ENCODE peak calls at places on chromosomes 5 and 9, in six cellular contexts. Z, S, Y, P, N and D are unnamed samples.

GRCh38 chr5:156327306-156327705 is 342 bp downstream of the SGCD start:
- DNase-seq in Z (no peak), S (no peak), Y (no peak), P (no peak), N (no peak), D (no peak)

GRCh38 chr5:39219433-39219832 is at the start of gene FYB1:
- DNase-seq in Z (no peak), S (no peak), Y (no peak), P (no peak), N (no peak), D (no peak)

GRCh38 chr5:180908998-180909731 is 10.2 kb downstream of the BTNL8 start:
- DNase-seq in Z (no peak), S (no peak), Y (no peak), P (no peak), N (no peak), D (no peak)

GRCh38 chr9:113410207-113411158 is at the start of the genes C9orf43 and POLE3:
- DNase-seq in Z (peak), S (peak), Y (peak), P (peak), N (peak), D (peak)

GRCh38 chr9:4793412-4794005 is 765 bp downstream of the RCL1 start:
- DNase-seq in Z (no peak), S (no peak), Y (no peak), P (no peak), N (no peak), D (no peak)

GRCh38 chr9:129944501-129945116 is 98.4 kb downstream of the FNBP1 start:
- DNase-seq in Z (no peak), S (no peak), Y (no peak), P (no peak), N (no peak), D (no peak)

GRCh38 chr5:41796061-41796460 is 74.2 kb downstream of the OXCT1 start:
- DNase-seq in Z (no peak), S (no peak), Y (no peak), P (no peak), N (no peak), D (no peak)

GRCh38 chr9:94867281-94867841 is 140.9 kb downstream of the AOPEP start:
- DNase-seq in Z (peak), S (peak), Y (peak), P (no peak), N (no peak), D (no peak)

GRCh38 chr5:124263680-124264491 is 482.6 kb downstream of the ZNF608 start:
- DNase-seq in Z (no peak), S (no peak), Y (peak), P (no peak), N (no peak), D (no peak)

GRCh38 chr5:180468732-180469585 is 25.2 kb upstream of the CNOT6 start:
- DNase-seq in Z (no peak), S (no peak), Y (no peak), P (no peak), N (no peak), D (no peak)

GRCh38 chr9:19127881-19128719 is 808 bp upstream of the PLIN2 start:
- DNase-seq in Z (no peak), S (no peak), Y (peak), P (no peak), N (no peak), D (no peak)

GRCh38 chr9:91361294-91362201 is at the start of gene AUH:
- DNase-seq in Z (peak), S (peak), Y (peak), P (peak), N (peak), D (peak)
- TF ChIP-seq TAF1 in Z (peak), S (peak), Y (peak), P (peak), N (peak), D (peak)

DNA sequence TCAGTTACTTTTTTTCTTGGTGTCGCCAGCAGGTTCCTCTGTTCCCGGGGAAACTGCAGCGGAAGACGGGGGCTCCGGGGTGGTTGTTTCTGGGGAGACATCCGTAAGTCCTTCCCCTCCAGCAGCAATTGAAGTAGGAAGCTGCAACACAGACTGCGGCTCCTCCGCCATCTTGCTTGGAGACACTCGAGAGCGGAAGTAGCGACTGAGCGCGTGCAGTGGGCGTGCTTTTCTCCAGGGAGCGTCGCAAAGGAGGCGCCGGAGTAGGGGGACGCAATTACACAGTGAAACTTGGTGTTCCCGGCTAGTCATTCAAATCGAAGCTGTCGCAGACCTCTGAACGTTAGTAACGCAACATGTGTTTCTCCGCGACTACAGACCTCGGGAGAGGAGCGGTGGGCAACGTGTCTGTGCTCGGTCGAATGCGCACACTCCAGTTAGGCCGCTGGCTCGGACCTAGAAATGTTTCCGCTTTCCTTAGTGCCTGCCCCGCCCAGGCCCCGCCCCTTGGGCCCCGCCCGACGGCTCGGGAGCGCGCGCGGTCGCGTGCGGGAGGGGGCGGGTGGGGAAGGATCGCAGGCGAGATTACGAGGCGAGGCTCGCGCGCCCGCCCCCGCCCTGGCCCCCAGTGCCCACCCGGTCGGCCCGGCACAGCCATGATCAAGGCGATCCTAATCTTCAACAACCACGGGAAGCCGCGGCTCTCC is at the start of the genes AP3S1 and ATG12:
- DNase-seq in Z (peak), S (peak), Y (peak), P (peak), N (peak), D (peak)
- TF ChIP-seq POLR2AphosphoS5 in Z (peak), S (peak), Y (peak), P (peak), N (peak), D (peak)

GRCh38 chr5:120843390-120843980 is 379.4 kb downstream of the PRR16 start:
- DNase-seq in Z (no peak), S (no peak), Y (no peak), P (no peak), N (no peak), D (no peak)

GRCh38 chr5:120841830-120842229 is 377.7 kb downstream of the PRR16 start:
- DNase-seq in Z (no peak), S (no peak), Y (no peak), P (no peak), N (no peak), D (no peak)
- TF ChIP-seq TAF1 in Z (no peak), S (no peak), Y (no peak), P (no peak), N (no peak), D (no peak)

GRCh38 chr9:72364679-72365524 is at the start of gene ZFAND5:
- DNase-seq in Z (peak), S (peak), Y (peak), P (peak), N (peak), D (peak)
- TF ChIP-seq POLR2AphosphoS5 in Z (peak), S (peak), Y (peak), P (peak), N (peak), D (peak)

GRCh38 chr5:110588241-110588962 is 138.1 kb downstream of the TMEM232 start:
- DNase-seq in Z (no peak), S (no peak), Y (no peak), P (no peak), N (no peak), D (no peak)

GRCh38 chr5:110594866-110595265 is 131.6 kb downstream of the TMEM232 start:
- DNase-seq in Z (no peak), S (no peak), Y (no peak), P (no peak), N (no peak), D (no peak)

GRCh38 chr5:110590187-110590586 is 136.3 kb downstream of the TMEM232 start:
- DNase-seq in Z (peak), S (no peak), Y (no peak), P (no peak), N (no peak), D (no peak)
- TF ChIP-seq TAF1 in Z (no peak), S (no peak), Y (no peak), P (no peak), N (no peak), D (no peak)

DNA sequence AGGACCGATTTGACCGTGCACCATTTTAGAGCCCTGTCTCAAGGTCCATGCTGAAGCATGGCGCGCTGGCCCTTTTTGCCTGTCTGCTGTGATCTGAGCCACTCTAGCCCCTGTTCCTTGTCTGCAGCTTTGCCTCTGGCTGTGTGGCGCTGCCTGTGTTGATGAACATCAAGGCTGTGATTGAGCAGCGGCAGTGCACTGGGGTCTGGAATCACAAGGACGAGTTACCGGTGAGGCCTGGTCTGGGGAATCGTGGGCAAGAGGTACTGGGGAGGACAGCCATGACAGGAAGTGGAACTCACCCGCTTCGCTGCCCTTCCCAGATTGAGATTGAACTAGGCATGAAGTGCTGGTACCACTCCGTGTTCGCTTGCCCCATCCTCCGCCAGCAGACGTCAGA is 6.3 kb downstream of the NHP2 start:
- DNase-seq in Z (no peak), S (no peak), Y (no peak), P (no peak), N (no peak), D (no peak)
- TF ChIP-seq POLR2AphosphoS5 in Z (no peak), S (no peak), Y (peak), P (no peak), N (no peak), D (no peak)

DNA sequence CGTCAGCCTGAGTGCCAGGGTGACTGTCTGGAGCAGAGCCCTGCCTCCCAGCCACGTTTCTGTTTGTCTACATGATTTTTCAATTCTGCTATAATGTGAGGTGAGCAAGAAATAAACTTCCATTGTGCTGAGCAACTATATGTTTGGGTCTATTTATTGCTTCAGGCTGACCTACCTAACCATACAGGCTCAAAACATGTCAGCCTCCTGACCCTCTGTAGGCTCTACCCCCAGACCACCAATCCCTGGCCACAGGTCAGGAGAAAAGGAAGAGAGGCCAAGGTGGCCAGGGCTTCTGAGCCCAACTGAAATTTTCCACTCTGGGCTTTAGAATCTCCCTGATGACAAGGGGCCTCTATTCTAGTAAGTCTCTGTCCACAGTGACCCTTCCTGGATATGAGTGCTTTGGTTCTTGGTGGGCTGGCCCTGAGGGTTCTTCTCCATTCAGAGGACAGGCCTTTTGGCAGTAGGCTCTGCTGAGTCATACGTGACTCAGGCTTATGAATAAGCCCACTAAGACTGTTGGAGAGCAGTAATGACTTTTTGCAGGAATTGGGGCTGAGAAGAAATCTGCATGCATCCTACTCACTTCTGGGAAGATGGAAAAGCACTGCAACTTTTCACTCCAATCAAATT is 117.2 kb upstream of the TBCA start:
- DNase-seq in Z (peak), S (peak), Y (no peak), P (no peak), N (no peak), D (no peak)
- TF ChIP-seq TAF1 in Z (no peak), S (no peak), Y (no peak), P (no peak), N (no peak), D (no peak)

GRCh38 chr9:69637801-69638200 is 34.4 kb downstream of the APBA1 start:
- DNase-seq in Z (no peak), S (no peak), Y (no peak), P (no peak), N (no peak), D (no peak)
- TF ChIP-seq POLR2AphosphoS5 in Z (no peak), S (no peak), Y (no peak), P (no peak), N (no peak), D (no peak)

DNA sequence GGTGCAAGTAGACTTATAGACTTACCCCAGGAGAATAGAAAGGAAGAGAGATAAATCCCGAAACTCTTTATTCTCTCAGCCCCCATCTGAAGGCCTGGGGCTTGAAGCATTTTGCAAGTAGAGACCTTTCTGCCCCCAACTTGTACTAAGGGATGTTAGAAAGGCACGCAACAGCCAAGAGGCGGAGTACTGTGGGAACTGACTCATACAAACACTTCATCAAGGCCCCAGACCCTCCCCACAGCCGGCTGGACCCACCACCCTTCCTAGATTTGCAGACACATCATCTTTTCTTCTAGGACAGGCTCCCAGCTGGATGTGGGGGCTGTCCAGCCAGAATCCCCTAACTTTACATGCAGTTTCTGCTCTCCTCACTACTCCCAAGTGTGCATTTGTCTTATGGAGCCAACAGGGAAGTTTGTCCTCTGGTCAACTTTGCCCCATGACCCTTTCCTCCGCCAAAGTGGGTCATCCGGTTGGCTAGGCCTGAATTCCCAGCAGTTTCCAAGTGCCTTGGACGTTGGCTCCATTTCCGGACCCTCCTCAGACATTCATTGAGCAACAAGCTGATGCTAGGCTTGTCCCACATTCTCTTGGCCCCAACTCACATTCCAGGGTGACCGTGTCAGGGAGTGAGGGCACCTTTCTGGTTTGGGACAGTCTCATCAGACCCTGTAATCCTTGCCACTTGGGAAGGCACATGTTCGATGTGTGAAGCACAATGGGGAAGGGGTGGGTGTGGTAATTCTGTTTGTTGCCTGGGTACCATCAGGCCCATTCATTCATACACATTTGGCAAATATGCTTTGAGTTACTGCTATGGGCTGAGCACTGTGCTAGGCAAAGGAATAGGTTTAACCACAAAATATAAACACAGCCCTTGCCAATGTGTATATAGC is 64.6 kb downstream of the ABLIM3 start:
- DNase-seq in Z (no peak), S (no peak), Y (peak), P (no peak), N (no peak), D (no peak)
- TF ChIP-seq TAF1 in Z (no peak), S (no peak), Y (no peak), P (no peak), N (no peak), D (no peak)

GRCh38 chr5:68830499-68830898 is 263.3 kb upstream of the SLC30A5 start:
- DNase-seq in Z (no peak), S (no peak), Y (no peak), P (no peak), N (no peak), D (no peak)

GRCh38 chr5:68838157-68838718 is 255.6 kb upstream of the SLC30A5 start:
- DNase-seq in Z (no peak), S (no peak), Y (no peak), P (no peak), N (no peak), D (no peak)

GRCh38 chr5:68839019-68839552 is 254.7 kb upstream of the SLC30A5 start:
- DNase-seq in Z (no peak), S (no peak), Y (no peak), P (no peak), N (no peak), D (no peak)

GRCh38 chr5:68834486-68834885 is 259.3 kb upstream of the SLC30A5 start:
- DNase-seq in Z (no peak), S (no peak), Y (no peak), P (no peak), N (no peak), D (no peak)
- TF ChIP-seq POLR2AphosphoS5 in Z (no peak), S (no peak), Y (no peak), P (no peak), N (no peak), D (no peak)